ENCODE peak calls at places on chromosomes 5 and 9, in seven cellular contexts. One of them, this sample, is unnamed.

GRCh38 chr5:1386274-1386717 is 41.4 kb upstream of the CLPTM1L start:
- DNase-seq in left ventricle myocardium inferior: peak; percentile 38
- DNase-seq in Peyer's patch: peak; percentile 66
- DNase-seq in GM23338: peak; percentile 80
- DNase-seq in keratinocyte: no peak
- DNase-seq in fibroblast of lung: peak; percentile 21
- DNase-seq in OCI-LY7: peak; percentile 71
- DNase-seq in this sample: peak; percentile 43

GRCh38 chr5:74201334-74202081 is 439.0 kb downstream of the ENC1 start:
- DNase-seq in left ventricle myocardium inferior: peak; percentile 44
- DNase-seq in Peyer's patch: no peak
- DNase-seq in GM23338: no peak
- DNase-seq in keratinocyte: no peak
- DNase-seq in fibroblast of lung: peak; percentile 83
- DNase-seq in OCI-LY7: no peak
- DNase-seq in this sample: peak; percentile 65

GRCh38 chr5:151740336-151740942 is 18.0 kb downstream of the ATOX1 start:
- DNase-seq in left ventricle myocardium inferior: peak; percentile 71
- DNase-seq in Peyer's patch: no peak
- DNase-seq in GM23338: peak; percentile 89
- DNase-seq in keratinocyte: no peak
- DNase-seq in fibroblast of lung: peak; percentile 97
- DNase-seq in OCI-LY7: peak; percentile 70
- DNase-seq in this sample: peak; percentile 84

GRCh38 chr5:147081256-147081872 is 153.5 kb upstream of the STK32A start:
- DNase-seq in left ventricle myocardium inferior: no peak
- DNase-seq in Peyer's patch: no peak
- DNase-seq in GM23338: no peak
- DNase-seq in keratinocyte: no peak
- DNase-seq in fibroblast of lung: peak; percentile 46
- DNase-seq in OCI-LY7: no peak
- DNase-seq in this sample: no peak

GRCh38 chr9:98298476-98298875 is 43.0 kb upstream of the TBC1D2 start:
- DNase-seq in left ventricle myocardium inferior: no peak
- DNase-seq in Peyer's patch: no peak
- DNase-seq in GM23338: no peak
- DNase-seq in keratinocyte: no peak
- DNase-seq in fibroblast of lung: no peak
- DNase-seq in OCI-LY7: no peak
- DNase-seq in this sample: no peak

GRCh38 chr5:3311443-3311842 is 284.2 kb upstream of the IRX1 start:
- DNase-seq in left ventricle myocardium inferior: no peak
- DNase-seq in Peyer's patch: no peak
- DNase-seq in GM23338: no peak
- DNase-seq in keratinocyte: no peak
- DNase-seq in fibroblast of lung: peak; percentile 73
- DNase-seq in OCI-LY7: no peak
- DNase-seq in this sample: no peak

GRCh38 chr5:159456722-159457462 is 126.6 kb upstream of the IL12B start:
- DNase-seq in left ventricle myocardium inferior: no peak
- DNase-seq in Peyer's patch: no peak
- DNase-seq in GM23338: no peak
- DNase-seq in keratinocyte: no peak
- DNase-seq in fibroblast of lung: peak; percentile 69
- DNase-seq in OCI-LY7: no peak
- DNase-seq in this sample: no peak

GRCh38 chr5:57979671-57980070 is 480.2 kb downstream of the PLK2 start:
- DNase-seq in left ventricle myocardium inferior: no peak
- DNase-seq in Peyer's patch: no peak
- DNase-seq in GM23338: no peak
- DNase-seq in keratinocyte: no peak
- DNase-seq in fibroblast of lung: no peak
- DNase-seq in OCI-LY7: no peak
- DNase-seq in this sample: no peak

GRCh38 chr9:128528445-128529160 is 23.8 kb upstream of the SPTAN1 start:
- DNase-seq in left ventricle myocardium inferior: no peak
- DNase-seq in Peyer's patch: no peak
- DNase-seq in GM23338: no peak
- DNase-seq in keratinocyte: no peak
- DNase-seq in fibroblast of lung: peak; percentile 64
- DNase-seq in OCI-LY7: no peak
- DNase-seq in this sample: no peak

GRCh38 chr9:107043886-107044285 is 180.9 kb downstream of the ZNF462 start:
- DNase-seq in left ventricle myocardium inferior: no peak
- DNase-seq in Peyer's patch: no peak
- DNase-seq in GM23338: no peak
- DNase-seq in keratinocyte: no peak
- DNase-seq in fibroblast of lung: peak; percentile 18
- DNase-seq in OCI-LY7: no peak
- DNase-seq in this sample: peak; percentile 9

GRCh38 chr9:87663556-87663955 is 62.4 kb upstream of the CTSL start:
- DNase-seq in left ventricle myocardium inferior: no peak
- DNase-seq in Peyer's patch: no peak
- DNase-seq in GM23338: no peak
- DNase-seq in keratinocyte: no peak
- DNase-seq in fibroblast of lung: no peak
- DNase-seq in OCI-LY7: peak; percentile 62
- DNase-seq in this sample: no peak

DNA sequence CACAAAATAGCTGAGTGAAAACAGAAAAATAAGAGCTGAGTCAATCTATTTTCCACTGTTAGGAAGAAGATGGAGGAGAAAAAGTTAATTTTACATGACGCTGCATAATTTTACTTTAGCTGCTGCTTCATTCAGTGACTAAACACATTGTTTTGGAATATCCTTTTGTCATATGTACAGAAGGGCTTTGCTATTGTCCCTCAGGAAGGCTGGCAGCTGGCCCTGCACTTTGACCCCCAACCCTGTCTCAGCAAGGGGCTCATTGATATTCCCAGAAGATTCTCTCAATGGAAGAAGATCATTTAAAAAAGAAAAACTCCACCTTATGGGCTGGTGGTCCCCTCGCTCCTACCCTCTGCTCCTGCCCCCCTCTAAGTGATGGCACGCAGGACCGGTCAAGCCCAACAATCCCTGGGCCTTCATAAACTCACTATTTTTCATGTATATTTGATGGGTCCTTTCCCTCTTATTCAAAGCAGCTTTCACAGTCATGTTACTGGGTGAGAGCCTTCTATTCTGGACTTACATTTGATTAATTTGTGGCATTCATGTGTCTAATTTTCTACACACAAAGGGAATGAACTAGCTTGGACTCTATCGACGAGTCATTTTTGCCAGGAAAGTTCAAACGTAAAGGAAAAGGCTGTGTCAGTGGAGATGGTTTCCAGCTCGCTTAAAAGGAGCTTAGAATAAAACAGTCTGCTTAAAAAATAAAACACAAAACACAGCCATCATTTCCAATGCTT is 104.8 kb downstream of the EFNA5 start:
- DNase-seq in left ventricle myocardium inferior: no peak
- DNase-seq in Peyer's patch: no peak
- DNase-seq in GM23338: no peak
- DNase-seq in keratinocyte: no peak
- DNase-seq in fibroblast of lung: peak; percentile 28
- DNase-seq in OCI-LY7: no peak
- DNase-seq in this sample: no peak
- H3K4me3 ChIP-seq in left ventricle myocardium inferior: no peak overlapping the region
- H3K4me3 ChIP-seq in Peyer's patch: no peak overlapping the region
- H3K4me3 ChIP-seq in GM23338: peak overlapping the region; percentile 12
- H3K4me3 ChIP-seq in keratinocyte: no peak overlapping the region
- H3K4me3 ChIP-seq in fibroblast of lung: no peak overlapping the region
- H3K4me3 ChIP-seq in OCI-LY7: no peak overlapping the region
- H3K4me3 ChIP-seq in this sample: no peak overlapping the region

GRCh38 chr5:107385701-107386100 is 285.0 kb downstream of the EFNA5 start:
- DNase-seq in left ventricle myocardium inferior: no peak
- DNase-seq in Peyer's patch: no peak
- DNase-seq in GM23338: no peak
- DNase-seq in keratinocyte: no peak
- DNase-seq in fibroblast of lung: no peak
- DNase-seq in OCI-LY7: no peak
- DNase-seq in this sample: peak; percentile 33
- H3K4me1 ChIP-seq in left ventricle myocardium inferior: peaks cover 41% of the 10 kb centered on the region
- H3K4me1 ChIP-seq in Peyer's patch: no peaks in the 10 kb centered on the region
- H3K4me1 ChIP-seq in GM23338: peaks cover 37% of the 10 kb centered on the region
- H3K4me1 ChIP-seq in keratinocyte: peaks cover 46% of the 10 kb centered on the region
- H3K4me1 ChIP-seq in fibroblast of lung: peaks cover 10% of the 10 kb centered on the region
- H3K4me1 ChIP-seq in OCI-LY7: peaks cover 94% of the 10 kb centered on the region
- H3K4me1 ChIP-seq in this sample: peaks cover 43% of the 10 kb centered on the region

GRCh38 chr5:84379749-84380148 is 4.9 kb downstream of the EDIL3 start:
- DNase-seq in left ventricle myocardium inferior: no peak
- DNase-seq in Peyer's patch: no peak
- DNase-seq in GM23338: no peak
- DNase-seq in keratinocyte: no peak
- DNase-seq in fibroblast of lung: peak; percentile 50
- DNase-seq in OCI-LY7: no peak
- DNase-seq in this sample: no peak
- TF ChIP-seq CTCF in left ventricle myocardium inferior: no peak
- TF ChIP-seq CTCF in Peyer's patch: no peak
- TF ChIP-seq CTCF in GM23338: peak; percentile 33
- TF ChIP-seq CTCF in keratinocyte: no peak
- TF ChIP-seq CTCF in fibroblast of lung: peak; percentile 44
- TF ChIP-seq CTCF in OCI-LY7: no peak
- TF ChIP-seq CTCF in this sample: no peak

GRCh38 chr9:131851414-131851813 is 111.5 kb upstream of the RAPGEF1 start:
- DNase-seq in left ventricle myocardium inferior: no peak
- DNase-seq in Peyer's patch: no peak
- DNase-seq in GM23338: no peak
- DNase-seq in keratinocyte: no peak
- DNase-seq in fibroblast of lung: no peak
- DNase-seq in OCI-LY7: no peak
- DNase-seq in this sample: no peak

GRCh38 chr9:131854334-131854733 is 114.5 kb upstream of the RAPGEF1 start:
- DNase-seq in left ventricle myocardium inferior: no peak
- DNase-seq in Peyer's patch: no peak
- DNase-seq in GM23338: no peak
- DNase-seq in keratinocyte: no peak
- DNase-seq in fibroblast of lung: no peak
- DNase-seq in OCI-LY7: peak; percentile 4
- DNase-seq in this sample: no peak

GRCh38 chr9:131856105-131856504 is 116.2 kb upstream of the RAPGEF1 start:
- DNase-seq in left ventricle myocardium inferior: no peak
- DNase-seq in Peyer's patch: no peak
- DNase-seq in GM23338: peak; percentile 91
- DNase-seq in keratinocyte: no peak
- DNase-seq in fibroblast of lung: no peak
- DNase-seq in OCI-LY7: no peak
- DNase-seq in this sample: no peak

GRCh38 chr9:131853434-131853833 is 113.6 kb upstream of the RAPGEF1 start:
- DNase-seq in left ventricle myocardium inferior: no peak
- DNase-seq in Peyer's patch: no peak
- DNase-seq in GM23338: no peak
- DNase-seq in keratinocyte: no peak
- DNase-seq in fibroblast of lung: no peak
- DNase-seq in OCI-LY7: no peak
- DNase-seq in this sample: no peak

GRCh38 chr9:131854906-131855504 is 115.1 kb upstream of the RAPGEF1 start:
- DNase-seq in left ventricle myocardium inferior: no peak
- DNase-seq in Peyer's patch: no peak
- DNase-seq in GM23338: no peak
- DNase-seq in keratinocyte: no peak
- DNase-seq in fibroblast of lung: peak; percentile 20
- DNase-seq in OCI-LY7: no peak
- DNase-seq in this sample: no peak
- H3K4me3 ChIP-seq in left ventricle myocardium inferior: peak overlapping the region; percentile 6
- H3K4me3 ChIP-seq in Peyer's patch: no peak overlapping the region
- H3K4me3 ChIP-seq in GM23338: no peak overlapping the region
- H3K4me3 ChIP-seq in keratinocyte: no peak overlapping the region
- H3K4me3 ChIP-seq in fibroblast of lung: no peak overlapping the region
- H3K4me3 ChIP-seq in OCI-LY7: no peak overlapping the region
- H3K4me3 ChIP-seq in this sample: no peak overlapping the region

GRCh38 chr5:55036477-55036876 is 12.4 kb downstream of the GZMK start:
- DNase-seq in left ventricle myocardium inferior: no peak
- DNase-seq in Peyer's patch: no peak
- DNase-seq in GM23338: no peak
- DNase-seq in keratinocyte: no peak
- DNase-seq in fibroblast of lung: peak; percentile 68
- DNase-seq in OCI-LY7: no peak
- DNase-seq in this sample: no peak
- H3K4me1 ChIP-seq in left ventricle myocardium inferior: no peaks in the 10 kb centered on the region
- H3K4me1 ChIP-seq in Peyer's patch: no peaks in the 10 kb centered on the region
- H3K4me1 ChIP-seq in GM23338: no peaks in the 10 kb centered on the region
- H3K4me1 ChIP-seq in keratinocyte: no peaks in the 10 kb centered on the region
- H3K4me1 ChIP-seq in fibroblast of lung: peaks cover 2% of the 10 kb centered on the region
- H3K4me1 ChIP-seq in OCI-LY7: no peaks in the 10 kb centered on the region
- H3K4me1 ChIP-seq in this sample: no peaks in the 10 kb centered on the region

GRCh38 chr9:71835596-71835995 is 67.3 kb upstream of the CEMIP2 start:
- DNase-seq in left ventricle myocardium inferior: no peak
- DNase-seq in Peyer's patch: no peak
- DNase-seq in GM23338: no peak
- DNase-seq in keratinocyte: no peak
- DNase-seq in fibroblast of lung: no peak
- DNase-seq in OCI-LY7: no peak
- DNase-seq in this sample: no peak
- TF ChIP-seq CTCF in left ventricle myocardium inferior: no peak
- TF ChIP-seq CTCF in Peyer's patch: no peak
- TF ChIP-seq CTCF in GM23338: no peak
- TF ChIP-seq CTCF in keratinocyte: no peak
- TF ChIP-seq CTCF in fibroblast of lung: no peak
- TF ChIP-seq CTCF in OCI-LY7: no peak
- TF ChIP-seq CTCF in this sample: no peak

GRCh38 chr9:136011703-136012496 is 50.7 kb upstream of the UBAC1 start:
- DNase-seq in left ventricle myocardium inferior: peak; percentile 90
- DNase-seq in Peyer's patch: no peak
- DNase-seq in GM23338: no peak
- DNase-seq in keratinocyte: no peak
- DNase-seq in fibroblast of lung: peak; percentile 65
- DNase-seq in OCI-LY7: peak; percentile 18
- DNase-seq in this sample: no peak
- H3K4me3 ChIP-seq in left ventricle myocardium inferior: peak overlapping the region; percentile 43
- H3K4me3 ChIP-seq in Peyer's patch: peak overlapping the region; percentile 4
- H3K4me3 ChIP-seq in GM23338: no peak overlapping the region
- H3K4me3 ChIP-seq in keratinocyte: no peak overlapping the region
- H3K4me3 ChIP-seq in fibroblast of lung: no peak overlapping the region
- H3K4me3 ChIP-seq in OCI-LY7: peak overlapping the region; percentile 69
- H3K4me3 ChIP-seq in this sample: no peak overlapping the region

GRCh38 chr9:109312783-109313182 is 8.1 kb downstream of the EPB41L4B start:
- DNase-seq in left ventricle myocardium inferior: no peak
- DNase-seq in Peyer's patch: no peak
- DNase-seq in GM23338: no peak
- DNase-seq in keratinocyte: no peak
- DNase-seq in fibroblast of lung: no peak
- DNase-seq in OCI-LY7: no peak
- DNase-seq in this sample: no peak
- H3K4me1 ChIP-seq in left ventricle myocardium inferior: peaks cover 67% of the 10 kb centered on the region
- H3K4me1 ChIP-seq in Peyer's patch: no peaks in the 10 kb centered on the region
- H3K4me1 ChIP-seq in GM23338: peaks cover 60% of the 10 kb centered on the region
- H3K4me1 ChIP-seq in keratinocyte: peaks cover 28% of the 10 kb centered on the region
- H3K4me1 ChIP-seq in fibroblast of lung: no peaks in the 10 kb centered on the region
- H3K4me1 ChIP-seq in OCI-LY7: no peaks in the 10 kb centered on the region
- H3K4me1 ChIP-seq in this sample: no peaks in the 10 kb centered on the region

GRCh38 chr9:129688285-129689043 is 23.0 kb downstream of the PRRX2 start:
- DNase-seq in left ventricle myocardium inferior: no peak
- DNase-seq in Peyer's patch: no peak
- DNase-seq in GM23338: no peak
- DNase-seq in keratinocyte: no peak
- DNase-seq in fibroblast of lung: no peak
- DNase-seq in OCI-LY7: no peak
- DNase-seq in this sample: no peak
- TF ChIP-seq CTCF in left ventricle myocardium inferior: no peak
- TF ChIP-seq CTCF in Peyer's patch: no peak
- TF ChIP-seq CTCF in GM23338: no peak
- TF ChIP-seq CTCF in keratinocyte: no peak
- TF ChIP-seq CTCF in fibroblast of lung: no peak
- TF ChIP-seq CTCF in OCI-LY7: no peak
- TF ChIP-seq CTCF in this sample: no peak